ENCODE peak calls at places on chromosomes 13 and 19, in seven cellular contexts. K is NCI-H1105; W is anterior cingulate cortex; F is CD4-positive, CD25-positive, alpha-beta regulatory T cell; N is GM10248; M is thoracic aorta; X is AG10803. P is an unnamed sample.

GRCh38 chr19:12065100-12065538 is 588 bp downstream of the ZNF844 start:
- DNase-seq in K (no peak), W (no peak), F (no peak), N (no peak), M (no peak), X (peak), P (no peak)

GRCh38 chr19:3683405-3683865 is 16.8 kb downstream of the PIP5K1C start:
- DNase-seq in K (no peak), W (no peak), F (no peak), N (peak), M (no peak), X (no peak), P (no peak)

GRCh38 chr19:14366529-14366928 is 14.7 kb upstream of the ADGRE5 start:
- DNase-seq in K (no peak), W (peak), F (peak), N (peak), M (peak), X (peak), P (peak)

GRCh38 chr13:42539670-42540069 is 34.3 kb upstream of the TNFSF11 start:
- DNase-seq in K (no peak), W (no peak), F (no peak), N (no peak), M (no peak), X (no peak), P (no peak)

GRCh38 chr19:48989701-48990291 is 3.3 kb downstream of the GYS1 start:
- DNase-seq in K (no peak), W (peak), F (no peak), N (no peak), M (no peak), X (peak), P (no peak)

GRCh38 chr19:17488593-17489391 is 18.5 kb downstream of the SLC27A1 start:
- DNase-seq in K (no peak), W (no peak), F (peak), N (peak), M (no peak), X (no peak), P (peak)

GRCh38 chr19:27657271-27658051 is 1555.5 kb downstream of the UQCRFS1 start:
- DNase-seq in K (no peak), W (no peak), F (no peak), N (no peak), M (no peak), X (no peak), P (no peak)

GRCh38 chr19:33612928-33613327 is 8.8 kb upstream of the CHST8 start:
- DNase-seq in K (no peak), W (no peak), F (no peak), N (no peak), M (no peak), X (no peak), P (no peak)

GRCh38 chr19:7729211-7729610 is 2.7 kb downstream of the CLEC4G start:
- DNase-seq in K (peak), W (no peak), F (no peak), N (no peak), M (no peak), X (no peak), P (no peak)

GRCh38 chr13:107210216-107211010 is 642.5 kb upstream of the ARGLU1 start:
- DNase-seq in K (peak), W (no peak), F (no peak), N (no peak), M (no peak), X (peak), P (peak)

GRCh38 chr19:10004617-10005016 is 5.7 kb downstream of the COL5A3 start:
- DNase-seq in K (no peak), W (no peak), F (no peak), N (no peak), M (no peak), X (peak), P (no peak)

GRCh38 chr19:926595-927043 is 784 bp downstream of the ARID3A start:
- DNase-seq in K (no peak), W (no peak), F (no peak), N (peak), M (no peak), X (no peak), P (no peak)

GRCh38 chr19:512548-513365 is 5.5 kb downstream of the TPGS1 start:
- DNase-seq in K (no peak), W (no peak), F (no peak), N (no peak), M (no peak), X (no peak), P (peak)

GRCh38 chr19:49820125-49820524 is 2.0 kb downstream of the MED25 start:
- DNase-seq in K (peak), W (no peak), F (no peak), N (no peak), M (no peak), X (no peak), P (peak)

GRCh38 chr19:7489609-7490044 is 792 bp upstream of the PEX11G start:
- DNase-seq in K (no peak), W (no peak), F (no peak), N (peak), M (no peak), X (no peak), P (no peak)